ENCODE peak calls at places on chromosomes 6 and 20, in seven cellular contexts. P is occipital lobe, C is activated B cell treated with CpG ODN at 0.5 μM for 24 hours, O is C1 segment of cervical spinal cord, U is DMS79, T is stromal cell of bone marrow, D is choroid plexus epithelial cell. E is an unnamed sample.

GRCh38 chr6:101395345-101395744 is 1.8 kb downstream of the GRIK2 start:
- DNase-seq in O (no peak), U (no peak), D (no peak), P (no peak), T (no peak), C (no peak), E (no peak)

GRCh38 chr20:2746636-2747265 is 53.7 kb downstream of the CPXM1 start:
- DNase-seq in C (no peak), O (no peak), T (no peak), U (no peak), P (no peak), D (no peak), E (no peak)

GRCh38 chr6:48701572-48701971 is 590.6 kb upstream of the PTCHD4 start:
- DNase-seq in U (no peak), T (no peak), D (no peak), C (no peak), O (no peak), P (no peak), E (no peak)

GRCh38 chr20:20624914-20625313 is 87.5 kb downstream of the RALGAPA2 start:
- DNase-seq in D (no peak), U (no peak), O (no peak), P (no peak), C (no peak), T (no peak), E (no peak)

GRCh38 chr20:45919536-45919933 is 7.6 kb upstream of the PLTP start:
- DNase-seq in O (no peak), C (no peak), T (peak; percentile 65), U (no peak), D (peak; percentile 98), P (no peak), E (no peak)

GRCh38 chr20:33790571-33790970 is 20.6 kb upstream of the CHMP4B start:
- DNase-seq in O (no peak), T (no peak), D (no peak), P (no peak), U (no peak), C (no peak), E (no peak)

GRCh38 chr6:27753668-27754407 is 158.4 kb downstream of the OR2B2 start:
- DNase-seq in D (peak; percentile 87), O (peak; percentile 21), P (peak; percentile 55), T (no peak), C (peak; percentile 53), U (peak; percentile 16), E (peak; percentile 13)

GRCh38 chr20:40687384-40688128 is 1.5 kb downstream of the MAFB start:
- DNase-seq in U (no peak), P (no peak), D (peak; percentile 41), O (no peak), C (no peak), T (no peak), E (no peak)

GRCh38 chr6:53794073-53794719 is 609 bp upstream of the LRRC1 start:
- DNase-seq in D (peak; percentile 92), U (peak; percentile 82), C (no peak), T (peak; percentile 62), O (peak; percentile 74), P (peak; percentile 63), E (peak; percentile 76)

GRCh38 chr6:786946-787763 is 94.2 kb upstream of the EXOC2 start:
- DNase-seq in C (no peak), O (no peak), P (no peak), U (no peak), T (no peak), D (peak; percentile 37), E (no peak)

GRCh38 chr6:18963439-18963838 is 576.3 kb downstream of the RNF144B start:
- DNase-seq in T (no peak), D (no peak), P (no peak), O (no peak), U (no peak), C (no peak), E (no peak)

GRCh38 chr6:168440520-168441433 is at the start of gene SMOC2:
- DNase-seq in C (no peak), U (no peak), T (no peak), D (no peak), O (no peak), P (no peak), E (no peak)

GRCh38 chr6:156560476-156560875 is 216.7 kb upstream of the ARID1B start:
- DNase-seq in C (no peak), O (no peak), P (no peak), D (no peak), T (no peak), U (no peak), E (no peak)

GRCh38 chr20:62562831-62563230 is 79.5 kb upstream of the SLCO4A1 start:
- DNase-seq in D (no peak), U (no peak), T (no peak), P (no peak), C (no peak), O (no peak), E (no peak)

GRCh38 chr20:21053002-21053762 is 53.0 kb downstream of the LINC00237 start:
- DNase-seq in D (no peak), C (no peak), T (no peak), U (no peak), P (no peak), O (no peak), E (no peak)

GRCh38 chr6:164832410-164832809 is 477.0 kb downstream of the C6orf118 start:
- DNase-seq in T (no peak), C (no peak), O (peak; percentile 7), P (peak; percentile 49), U (no peak), D (no peak), E (no peak)

GRCh38 chr20:45779011-45779915 is 12.4 kb downstream of the WFDC3 start:
- DNase-seq in C (no peak), P (peak; percentile 68), U (peak; percentile 43), D (peak; percentile 98), T (peak; percentile 98), O (no peak), E (peak; percentile 97)

GRCh38 chr20:4038047-4038459 is 22.7 kb upstream of the RNF24 start:
- DNase-seq in C (peak; percentile 52), P (no peak), D (peak; percentile 79), O (peak; percentile 17), U (peak; percentile 63), T (no peak), E (no peak)

GRCh38 chr6:16514249-16514648 is 247.0 kb downstream of the ATXN1 start:
- DNase-seq in D (peak; percentile 88), C (no peak), U (no peak), O (no peak), P (peak; percentile 36), T (peak; percentile 39), E (no peak)

GRCh38 chr20:25622450-25623224 is 1.2 kb downstream of the NANP start:
- DNase-seq in D (peak; percentile 34), T (no peak), U (no peak), O (no peak), C (no peak), P (no peak), E (no peak)

GRCh38 chr6:30759575-30760239 is 15.4 kb upstream of the IER3 start:
- DNase-seq in D (peak; percentile 94), U (no peak), O (no peak), P (no peak), C (no peak), T (peak; percentile 78), E (peak; percentile 88)

E was measured in AG09309.